ENCODE peak calls at places on chromosome 12, in seven cellular contexts. E is neural crest cell, T is T follicular helper cell, W is NCI-H524, F is globus pallidus, J is BJ, R is AML-193. C is an unnamed sample.

GRCh38 chr12:16523570-16524331 is 82.2 kb downstream of the LMO3 start:
- DNase-seq in F (no peak), E (no peak), J (no peak), W (no peak), R (peak), T (no peak), C (no peak)

GRCh38 chr12:53500119-53500775 is 836 bp upstream of the TARBP2 start:
- DNase-seq in J (no peak), E (no peak), F (peak), W (no peak), R (peak), T (no peak), C (no peak)

GRCh38 chr12:31961137-31961536 is 1.9 kb downstream of the RESF1 start:
- DNase-seq in T (no peak), F (no peak), R (no peak), E (no peak), W (no peak), J (no peak), C (no peak)

GRCh38 chr12:100576311-100577036 is 3.0 kb downstream of the GAS2L3 start:
- DNase-seq in W (no peak), R (peak), J (peak), T (no peak), E (no peak), F (no peak), C (no peak)

GRCh38 chr12:89353188-89353822 is 1.0 kb upstream of the DUSP6 start:
- DNase-seq in R (peak), F (peak), T (no peak), E (peak), J (no peak), W (no peak), C (peak)

GRCh38 chr12:3453947-3454675 is 36.9 kb upstream of the PRMT8 start:
- DNase-seq in E (no peak), W (no peak), F (no peak), T (no peak), R (no peak), J (peak), C (no peak)

GRCh38 chr12:124921200-124922008 is 7.0 kb upstream of the UBC start:
- DNase-seq in T (peak), W (no peak), R (no peak), F (peak), E (peak), J (no peak), C (no peak)

GRCh38 chr12:47990351-47991105 is 13.7 kb downstream of the COL2A1 start:
- DNase-seq in J (no peak), E (no peak), T (no peak), W (no peak), R (peak), F (no peak), C (peak)

GRCh38 chr12:53219956-53220856 is 11.8 kb downstream of the RARG start:
- DNase-seq in J (no peak), W (peak), E (no peak), T (peak), R (peak), F (no peak), C (peak)

GRCh38 chr12:90842477-90842876 is 112.5 kb downstream of the CCER1 start:
- DNase-seq in W (peak), T (no peak), R (no peak), J (no peak), E (no peak), F (no peak), C (no peak)

GRCh38 chr12:104823985-104824441 is 134.1 kb downstream of the SLC41A2 start:
- DNase-seq in J (no peak), R (no peak), W (peak), E (no peak), F (no peak), T (no peak), C (no peak)